ENCODE peak calls at places on chromosome 17, in six cellular contexts. T, N, X, B, I and L are unnamed samples.

GRCh38 chr17:9370464-9370863 is 205.2 kb downstream of the STX8 start:
- DNase-seq in N (no peak), X (no peak), T (peak), I (no peak), B (no peak), L (no peak)

GRCh38 chr17:39935896-39936295 is 8.4 kb downstream of the LRRC3C start:
- DNase-seq in T (peak), I (no peak), N (no peak), B (no peak), X (no peak), L (no peak)

GRCh38 chr17:4582101-4582501 is 2.2 kb upstream of the SMTNL2 start:
- DNase-seq in N (no peak), I (no peak), T (no peak), B (no peak), X (no peak), L (no peak)

GRCh38 chr17:79990704-79991103 is 45.0 kb downstream of the TBC1D16 start:
- DNase-seq in X (no peak), T (no peak), N (no peak), I (no peak), B (no peak), L (no peak)

GRCh38 chr17:29238133-29238850 is 8.4 kb upstream of the CRYBA1 start:
- DNase-seq in B (no peak), X (no peak), N (no peak), T (peak), I (no peak), L (no peak)

GRCh38 chr17:81551458-81552243 is 502 bp downstream of the FAAP100 start:
- DNase-seq in T (peak), N (no peak), X (no peak), B (no peak), I (peak), L (peak)

GRCh38 chr17:51487947-51488346 is 227.6 kb downstream of the UTP18 start:
- DNase-seq in I (peak), X (no peak), B (no peak), N (no peak), T (no peak), L (peak)

GRCh38 chr17:2056221-2057129 is 1.6 kb downstream of the HIC1 start:
- DNase-seq in X (no peak), N (no peak), T (peak), B (no peak), I (peak), L (no peak)

GRCh38 chr17:16100737-16101400 is 101.2 kb downstream of the TTC19 start:
- DNase-seq in I (no peak), N (no peak), X (no peak), T (no peak), B (no peak), L (no peak)

GRCh38 chr17:43949777-43950176 is 4.0 kb downstream of the PYY start:
- DNase-seq in T (no peak), N (no peak), X (no peak), B (no peak), I (no peak), L (no peak)

GRCh38 chr17:60506312-60506711 is 19.7 kb downstream of the APPBP2 start:
- DNase-seq in N (no peak), X (no peak), T (peak), B (no peak), I (peak), L (no peak)

GRCh38 chr17:2085648-2085949 is 30.7 kb downstream of the HIC1 start:
- DNase-seq in B (no peak), X (no peak), T (peak), I (no peak), N (no peak), L (no peak)

GRCh38 chr17:50201226-50201854 is at the start of gene COL1A1:
- DNase-seq in T (peak), N (no peak), X (no peak), I (peak), B (no peak), L (no peak)

GRCh38 chr17:30513346-30513745 is 36.1 kb downstream of the GOSR1 start:
- DNase-seq in B (no peak), N (no peak), T (peak), X (no peak), I (no peak), L (no peak)

GRCh38 chr17:44251062-44251461 is 16.9 kb downstream of the SLC4A1 start:
- DNase-seq in N (no peak), T (no peak), B (no peak), I (no peak), X (no peak), L (no peak)

GRCh38 chr17:17855334-17855725 is 18.5 kb upstream of the SREBF1 start:
- DNase-seq in N (no peak), T (no peak), I (no peak), B (no peak), X (no peak), L (no peak)

GRCh38 chr17:61349350-61349749 is 50.3 kb upstream of the TBX2 start:
- DNase-seq in B (no peak), X (no peak), I (no peak), N (no peak), T (no peak), L (no peak)

GRCh38 chr17:10316986-10317834 is 55.6 kb downstream of the MYH13 start:
- DNase-seq in T (peak), X (no peak), I (peak), B (peak), N (no peak), L (no peak)

GRCh38 chr17:73436966-73437365 is 125.2 kb upstream of the CDC42EP4 start:
- DNase-seq in N (no peak), T (peak), I (no peak), B (no peak), X (no peak), L (no peak)

GRCh38 chr17:32516940-32517711 is 30.3 kb downstream of the CDK5R1 start:
- DNase-seq in X (no peak), I (no peak), B (no peak), N (no peak), T (no peak), L (no peak)

GRCh38 chr17:7854851-7855642 is at the start of gene TMEM88:
- DNase-seq in N (no peak), I (peak), T (no peak), X (no peak), B (no peak), L (no peak)

GRCh38 chr17:60091109-60091508 is 12.4 kb upstream of the HEATR6 start:
- DNase-seq in I (no peak), T (no peak), N (no peak), X (no peak), B (no peak), L (no peak)

GRCh38 chr17:19011581-19011980 is 7.0 kb upstream of the FAM83G start:
- DNase-seq in B (no peak), I (no peak), N (no peak), T (no peak), X (no peak), L (no peak)

GRCh38 chr17:50539762-50540440 is 7.1 kb upstream of the SPATA20 start:
- DNase-seq in B (no peak), T (no peak), N (peak), I (peak), X (no peak), L (peak)

GRCh38 chr17:2171725-2172446 is 117.0 kb downstream of the HIC1 start:
- DNase-seq in T (peak), I (peak), B (no peak), X (no peak), N (no peak), L (no peak)

GRCh38 chr17:73359987-73360410 is 48.2 kb upstream of the CDC42EP4 start:
- DNase-seq in T (no peak), B (no peak), I (peak), N (no peak), X (peak), L (peak)

GRCh38 chr17:4536259-4536741 is 18.9 kb downstream of the MYBBP1A start:
- DNase-seq in I (no peak), B (no peak), X (no peak), N (no peak), T (no peak), L (no peak)

GRCh38 chr17:71320009-71320796 is 800.6 kb upstream of the SOX9 start:
- DNase-seq in N (no peak), I (no peak), X (no peak), B (no peak), T (no peak), L (no peak)

GRCh38 chr17:71316498-71316897 is 804.3 kb upstream of the SOX9 start:
- DNase-seq in X (no peak), I (no peak), B (no peak), N (no peak), T (no peak), L (no peak)

GRCh38 chr17:71313866-71314265 is 807.0 kb upstream of the SOX9 start:
- DNase-seq in B (no peak), N (no peak), T (no peak), X (no peak), I (no peak), L (no peak)

DNA sequence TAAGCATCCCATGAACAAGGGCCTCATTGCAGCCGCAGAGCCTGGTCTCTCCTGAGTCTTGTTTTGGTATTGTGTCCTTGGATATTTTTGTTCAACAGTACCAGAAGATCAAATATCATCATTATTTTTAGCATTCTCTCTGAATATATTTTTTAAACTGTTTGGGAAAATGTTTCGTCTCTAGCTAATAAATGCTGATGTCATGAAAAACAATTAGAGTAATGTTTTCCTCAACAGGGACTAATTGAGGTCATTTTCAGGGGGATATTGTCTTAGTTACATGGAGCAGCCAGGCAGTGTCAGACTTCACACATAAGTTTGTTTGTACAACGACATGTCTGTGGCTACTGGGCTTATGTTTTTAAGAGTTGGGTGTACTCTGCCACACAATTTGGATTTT is 805.3 kb upstream of the SOX9 start:
- DNase-seq in T (no peak), I (no peak), B (no peak), N (no peak), X (no peak), L (no peak)
- H3K27ac ChIP-seq in T (no peak), I (no peak), B (no peak), N (no peak), X (no peak), L (no peak)

GRCh38 chr17:78174870-78175642 is 6.7 kb downstream of the SYNGR2 start:
- DNase-seq in X (no peak), N (no peak), T (no peak), I (no peak), B (no peak), L (no peak)

GRCh38 chr17:78172284-78173024 is 4.1 kb downstream of the SYNGR2 start:
- DNase-seq in B (no peak), I (no peak), T (peak), X (no peak), N (no peak), L (no peak)

GRCh38 chr17:78173025-78173715 is 4.8 kb downstream of the SYNGR2 start:
- DNase-seq in B (no peak), I (no peak), N (no peak), T (no peak), X (no peak), L (no peak)

GRCh38 chr17:78175643-78175981 is 7.2 kb downstream of the SYNGR2 start:
- DNase-seq in N (no peak), T (no peak), I (no peak), B (no peak), X (no peak), L (no peak)

DNA sequence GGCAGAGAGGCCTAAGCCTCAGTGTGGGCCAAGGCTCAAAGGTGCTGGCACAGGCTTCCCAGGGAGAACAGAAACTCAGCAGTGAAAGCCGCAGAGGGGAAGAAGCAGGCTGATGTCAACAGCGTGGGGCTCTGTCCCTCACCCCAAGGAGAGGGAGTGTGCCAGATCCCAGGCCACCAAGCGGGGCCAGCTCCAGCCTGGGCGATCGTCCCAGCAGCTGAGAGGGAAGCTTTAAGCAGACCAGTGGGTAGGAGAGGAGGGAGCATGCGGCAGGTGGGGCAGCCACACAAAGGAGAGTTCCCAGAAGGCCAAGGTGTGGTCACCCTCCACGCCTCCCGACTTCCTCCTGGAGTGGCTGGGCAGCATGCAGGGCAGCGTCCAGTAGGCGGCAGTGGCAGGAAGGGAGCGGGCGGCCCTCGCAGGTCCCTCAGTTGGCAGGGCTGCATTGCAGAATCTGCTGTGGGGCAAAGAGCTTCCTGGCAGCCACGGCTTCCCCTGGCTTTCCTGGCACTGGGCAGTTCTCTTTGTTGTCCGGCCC is 6.0 kb downstream of the SYNGR2 start:
- DNase-seq in T (no peak), N (no peak), I (no peak), X (no peak), B (no peak), L (no peak)
- TF ChIP-seq CTCF in T (no peak), N (no peak), I (no peak), X (no peak), B (no peak), L (no peak)

GRCh38 chr17:76543482-76544122 is 3.8 kb downstream of the PRCD start:
- DNase-seq in X (no peak), B (no peak), N (no peak), T (no peak), I (no peak), L (no peak)
- H3K27ac ChIP-seq in X (no peak), B (no peak), N (no peak), T (no peak), I (peak), L (peak)

GRCh38 chr17:82915010-82915696 is 75.3 kb upstream of the ZNF750 start:
- DNase-seq in B (no peak), N (no peak), T (no peak), I (no peak), X (no peak), L (no peak)

GRCh38 chr17:82915697-82916027 is 75.8 kb upstream of the ZNF750 start:
- DNase-seq in I (no peak), T (no peak), X (no peak), B (no peak), N (no peak), L (no peak)

GRCh38 chr17:82918508-82918907 is 78.7 kb upstream of the ZNF750 start:
- DNase-seq in N (no peak), T (no peak), B (no peak), I (no peak), X (no peak), L (no peak)

GRCh38 chr17:82920150-82920549 is 80.3 kb upstream of the ZNF750 start:
- DNase-seq in T (no peak), N (no peak), B (no peak), X (no peak), I (no peak), L (no peak)

GRCh38 chr17:82917656-82918345 is 78.0 kb upstream of the ZNF750 start:
- DNase-seq in B (peak), N (no peak), T (peak), X (no peak), I (no peak), L (no peak)
- TF ChIP-seq CTCF in B (peak), N (peak), T (peak), X (peak), I (peak), L (peak)

DNA sequence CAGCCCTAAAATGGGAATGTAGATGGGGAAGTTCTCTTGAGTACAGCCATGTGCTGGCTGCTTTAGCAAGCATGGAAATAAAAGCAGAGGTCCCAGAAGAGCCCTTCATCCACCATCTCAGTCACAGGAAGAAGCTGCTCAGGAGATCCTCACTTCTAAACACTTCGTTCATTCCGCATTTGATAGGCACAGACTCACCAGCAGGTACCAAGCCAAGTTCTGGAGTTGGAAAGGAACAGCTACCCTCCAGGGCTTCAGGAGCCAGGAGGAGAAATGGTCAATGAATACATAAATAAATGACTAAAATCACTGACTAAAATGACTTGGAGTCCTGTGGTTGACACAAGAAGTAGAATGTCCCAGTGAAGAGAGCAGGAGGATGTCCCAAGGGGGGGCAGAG is 21.6 kb downstream of the AXIN2 start:
- DNase-seq in T (no peak), X (no peak), I (no peak), N (no peak), B (no peak), L (no peak)
- H3K27ac ChIP-seq in T (no peak), X (no peak), I (no peak), N (no peak), B (no peak), L (no peak)

DNA sequence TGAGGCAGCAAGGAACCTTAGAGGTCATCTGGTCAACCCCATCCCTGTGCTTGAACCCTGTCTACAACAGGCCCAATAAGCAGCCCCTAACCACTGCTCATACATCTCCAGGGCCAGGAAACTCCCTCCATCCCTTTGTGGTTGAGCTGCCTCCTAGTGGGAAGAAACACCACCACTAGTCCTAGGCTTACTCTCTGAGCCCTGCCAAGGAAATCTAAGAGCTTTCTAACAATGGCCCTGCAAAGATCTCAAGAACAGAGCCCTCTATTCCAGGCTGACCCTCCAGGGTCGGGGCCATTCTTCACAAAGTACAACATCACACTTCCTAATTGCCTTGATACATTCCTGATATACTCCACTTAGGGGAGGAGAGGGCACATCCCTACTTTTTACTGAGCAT is 5.8 kb downstream of the ACLY start:
- DNase-seq in X (no peak), T (no peak), N (no peak), B (no peak), I (no peak), L (no peak)
- TF ChIP-seq CTCF in X (no peak), T (peak), N (peak), B (no peak), I (no peak), L (no peak)